ENCODE peak calls at places on chromosomes 5 and 9, in nine cellular contexts. One of them, this sample, is unnamed. For H3K36me3, the result is how much of the 10 kb centered on the place peaks cover.

GRCh38 chr9:77556396-77556795 is 91.7 kb downstream of the GNA14 start:
- DNase-seq in cardiac muscle cell: no peak
- DNase-seq in H7: no peak
- DNase-seq in neuronal stem cell: no peak
- DNase-seq in left ventricle myocardium inferior: no peak
- DNase-seq in ascending aorta: no peak
- DNase-seq in IMR-90: no peak
- DNase-seq in SJSA1: no peak
- DNase-seq in A673: no peak
- DNase-seq in this sample: no peak

GRCh38 chr9:131833906-131834305 is 94.0 kb upstream of the RAPGEF1 start:
- DNase-seq in A673: no peak
- DNase-seq in ascending aorta: no peak
- DNase-seq in H7: no peak
- DNase-seq in neuronal stem cell: no peak
- DNase-seq in SJSA1: no peak
- DNase-seq in IMR-90: peak
- DNase-seq in cardiac muscle cell: no peak
- DNase-seq in left ventricle myocardium inferior: no peak
- DNase-seq in this sample: no peak

GRCh38 chr5:36276864-36277263 is 24.8 kb downstream of the RANBP3L start:
- DNase-seq in left ventricle myocardium inferior: no peak
- DNase-seq in SJSA1: no peak
- DNase-seq in H7: no peak
- DNase-seq in neuronal stem cell: no peak
- DNase-seq in A673: no peak
- DNase-seq in IMR-90: no peak
- DNase-seq in cardiac muscle cell: no peak
- DNase-seq in ascending aorta: no peak
- DNase-seq in this sample: no peak

GRCh38 chr5:150035139-150035893 is 34.8 kb downstream of the HMGXB3 start:
- DNase-seq in H7: no peak
- DNase-seq in neuronal stem cell: no peak
- DNase-seq in SJSA1: no peak
- DNase-seq in cardiac muscle cell: no peak
- DNase-seq in ascending aorta: no peak
- DNase-seq in A673: no peak
- DNase-seq in IMR-90: no peak
- DNase-seq in left ventricle myocardium inferior: no peak
- DNase-seq in this sample: no peak

GRCh38 chr5:24510523-24510988 is 134.2 kb downstream of the CDH10 start:
- DNase-seq in IMR-90: no peak
- DNase-seq in neuronal stem cell: no peak
- DNase-seq in left ventricle myocardium inferior: no peak
- DNase-seq in SJSA1: no peak
- DNase-seq in ascending aorta: no peak
- DNase-seq in A673: no peak
- DNase-seq in cardiac muscle cell: no peak
- DNase-seq in H7: no peak
- DNase-seq in this sample: no peak

GRCh38 chr9:35162605-35163315 is 951 bp downstream of the UNC13B start:
- DNase-seq in A673: no peak
- DNase-seq in cardiac muscle cell: no peak
- DNase-seq in IMR-90: no peak
- DNase-seq in SJSA1: no peak
- DNase-seq in left ventricle myocardium inferior: no peak
- DNase-seq in neuronal stem cell: peak
- DNase-seq in H7: no peak
- DNase-seq in ascending aorta: no peak
- DNase-seq in this sample: peak

GRCh38 chr5:91282210-91282609 is 100.9 kb downstream of the ARRDC3 start:
- DNase-seq in SJSA1: no peak
- DNase-seq in cardiac muscle cell: no peak
- DNase-seq in ascending aorta: no peak
- DNase-seq in IMR-90: no peak
- DNase-seq in left ventricle myocardium inferior: no peak
- DNase-seq in H7: no peak
- DNase-seq in neuronal stem cell: no peak
- DNase-seq in A673: no peak
- DNase-seq in this sample: no peak

GRCh38 chr5:81631124-81631523 is 119.8 kb downstream of the SSBP2 start:
- DNase-seq in A673: no peak
- DNase-seq in neuronal stem cell: no peak
- DNase-seq in IMR-90: no peak
- DNase-seq in left ventricle myocardium inferior: no peak
- DNase-seq in cardiac muscle cell: no peak
- DNase-seq in SJSA1: no peak
- DNase-seq in H7: no peak
- DNase-seq in ascending aorta: no peak
- DNase-seq in this sample: no peak

GRCh38 chr9:3238241-3238640 is 287.6 kb downstream of the RFX3 start:
- DNase-seq in IMR-90: peak
- DNase-seq in A673: no peak
- DNase-seq in ascending aorta: no peak
- DNase-seq in left ventricle myocardium inferior: no peak
- DNase-seq in H7: no peak
- DNase-seq in cardiac muscle cell: no peak
- DNase-seq in neuronal stem cell: no peak
- DNase-seq in SJSA1: no peak
- DNase-seq in this sample: no peak

GRCh38 chr5:143569213-143569663 is 165.8 kb upstream of the NR3C1 start:
- DNase-seq in H7: no peak
- DNase-seq in SJSA1: no peak
- DNase-seq in IMR-90: peak
- DNase-seq in neuronal stem cell: no peak
- DNase-seq in cardiac muscle cell: no peak
- DNase-seq in ascending aorta: no peak
- DNase-seq in A673: no peak
- DNase-seq in left ventricle myocardium inferior: no peak
- DNase-seq in this sample: no peak

GRCh38 chr5:124604419-124604818 is 142.0 kb downstream of the ZNF608 start:
- DNase-seq in IMR-90: no peak
- DNase-seq in H7: no peak
- DNase-seq in neuronal stem cell: no peak
- DNase-seq in left ventricle myocardium inferior: no peak
- DNase-seq in ascending aorta: no peak
- DNase-seq in SJSA1: no peak
- DNase-seq in cardiac muscle cell: peak
- DNase-seq in A673: no peak
- DNase-seq in this sample: no peak

GRCh38 chr5:151695464-151695863 is 8.7 kb upstream of the SPARC start:
- DNase-seq in SJSA1: no peak
- DNase-seq in A673: no peak
- DNase-seq in cardiac muscle cell: no peak
- DNase-seq in H7: no peak
- DNase-seq in ascending aorta: no peak
- DNase-seq in left ventricle myocardium inferior: no peak
- DNase-seq in neuronal stem cell: no peak
- DNase-seq in IMR-90: no peak
- DNase-seq in this sample: no peak

GRCh38 chr9:137108608-137109249 is 5.8 kb downstream of the DPP7 start:
- DNase-seq in IMR-90: no peak
- DNase-seq in SJSA1: no peak
- DNase-seq in ascending aorta: no peak
- DNase-seq in H7: peak
- DNase-seq in left ventricle myocardium inferior: no peak
- DNase-seq in neuronal stem cell: no peak
- DNase-seq in cardiac muscle cell: no peak
- DNase-seq in A673: no peak
- DNase-seq in this sample: no peak
- H3K36me3 ChIP-seq in IMR-90: half or more
- H3K36me3 ChIP-seq in SJSA1: under half
- H3K36me3 ChIP-seq in ascending aorta: half or more
- H3K36me3 ChIP-seq in H7: under half
- H3K36me3 ChIP-seq in left ventricle myocardium inferior: half or more
- H3K36me3 ChIP-seq in neuronal stem cell: half or more
- H3K36me3 ChIP-seq in cardiac muscle cell: under half
- H3K36me3 ChIP-seq in A673: under half
- H3K36me3 ChIP-seq in this sample: under half

DNA sequence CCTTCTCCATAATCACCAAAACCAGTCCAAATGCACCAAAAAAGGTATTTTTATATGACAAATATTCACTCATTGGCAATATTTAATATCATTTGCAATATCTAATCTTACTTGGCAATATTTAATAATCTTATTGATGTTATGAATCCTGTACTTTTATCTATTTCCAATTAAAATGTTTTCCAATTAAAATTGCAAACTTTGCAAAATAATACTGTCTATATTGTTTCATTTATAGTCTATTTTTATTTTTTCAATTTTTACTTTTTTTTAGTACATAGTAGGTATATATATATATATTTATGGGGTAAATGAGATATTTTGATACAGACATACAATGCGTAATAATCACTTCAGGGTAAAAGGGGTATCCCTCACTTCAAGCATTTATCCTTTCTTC is 109.9 kb downstream of the AGTPBP1 start:
- DNase-seq in IMR-90: no peak
- DNase-seq in H7: no peak
- DNase-seq in neuronal stem cell: no peak
- DNase-seq in cardiac muscle cell: no peak
- DNase-seq in left ventricle myocardium inferior: no peak
- DNase-seq in A673: no peak
- DNase-seq in SJSA1: no peak
- DNase-seq in ascending aorta: no peak
- DNase-seq in this sample: no peak
- H3K36me3 ChIP-seq in IMR-90: under half
- H3K36me3 ChIP-seq in H7: under half
- H3K36me3 ChIP-seq in neuronal stem cell: half or more
- H3K36me3 ChIP-seq in cardiac muscle cell: under half
- H3K36me3 ChIP-seq in left ventricle myocardium inferior: under half
- H3K36me3 ChIP-seq in A673: under half
- H3K36me3 ChIP-seq in SJSA1: under half
- H3K36me3 ChIP-seq in ascending aorta: under half
- H3K36me3 ChIP-seq in this sample: under half

DNA sequence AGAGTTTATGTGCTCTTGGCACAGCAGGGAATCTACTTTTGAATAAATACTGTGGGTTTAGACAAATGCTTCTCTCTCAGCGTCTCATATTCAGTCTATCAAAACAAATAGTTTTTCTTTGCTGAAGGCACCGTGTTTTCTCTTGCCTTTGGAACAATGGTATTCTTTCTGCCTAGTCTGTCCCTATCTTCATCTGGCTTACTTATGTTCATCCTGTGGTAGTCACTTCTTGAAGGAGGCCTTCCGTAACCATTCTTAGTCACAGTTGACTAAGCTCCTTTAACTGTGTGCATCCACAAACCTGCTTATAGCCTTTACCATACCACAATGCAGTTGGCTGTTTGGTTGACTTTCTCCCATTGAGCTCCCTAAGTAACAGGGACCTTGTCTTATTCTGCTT is 45.9 kb downstream of the LARP1 start:
- DNase-seq in SJSA1: no peak
- DNase-seq in H7: no peak
- DNase-seq in cardiac muscle cell: no peak
- DNase-seq in left ventricle myocardium inferior: no peak
- DNase-seq in IMR-90: peak
- DNase-seq in A673: no peak
- DNase-seq in neuronal stem cell: no peak
- DNase-seq in ascending aorta: no peak
- DNase-seq in this sample: no peak
- H3K36me3 ChIP-seq in SJSA1: half or more
- H3K36me3 ChIP-seq in H7: half or more
- H3K36me3 ChIP-seq in cardiac muscle cell: half or more
- H3K36me3 ChIP-seq in left ventricle myocardium inferior: half or more
- H3K36me3 ChIP-seq in IMR-90: half or more
- H3K36me3 ChIP-seq in A673: half or more
- H3K36me3 ChIP-seq in neuronal stem cell: half or more
- H3K36me3 ChIP-seq in ascending aorta: half or more
- H3K36me3 ChIP-seq in this sample: half or more

GRCh38 chr9:33048054-33048465 is 23.0 kb downstream of the DNAJA1 start:
- DNase-seq in cardiac muscle cell: no peak
- DNase-seq in ascending aorta: no peak
- DNase-seq in left ventricle myocardium inferior: no peak
- DNase-seq in SJSA1: no peak
- DNase-seq in neuronal stem cell: no peak
- DNase-seq in H7: no peak
- DNase-seq in A673: no peak
- DNase-seq in IMR-90: no peak
- DNase-seq in this sample: no peak

GRCh38 chr9:33049680-33050361 is 24.7 kb downstream of the DNAJA1 start:
- DNase-seq in left ventricle myocardium inferior: no peak
- DNase-seq in cardiac muscle cell: no peak
- DNase-seq in ascending aorta: no peak
- DNase-seq in H7: no peak
- DNase-seq in neuronal stem cell: no peak
- DNase-seq in SJSA1: no peak
- DNase-seq in IMR-90: no peak
- DNase-seq in A673: no peak
- DNase-seq in this sample: no peak

DNA sequence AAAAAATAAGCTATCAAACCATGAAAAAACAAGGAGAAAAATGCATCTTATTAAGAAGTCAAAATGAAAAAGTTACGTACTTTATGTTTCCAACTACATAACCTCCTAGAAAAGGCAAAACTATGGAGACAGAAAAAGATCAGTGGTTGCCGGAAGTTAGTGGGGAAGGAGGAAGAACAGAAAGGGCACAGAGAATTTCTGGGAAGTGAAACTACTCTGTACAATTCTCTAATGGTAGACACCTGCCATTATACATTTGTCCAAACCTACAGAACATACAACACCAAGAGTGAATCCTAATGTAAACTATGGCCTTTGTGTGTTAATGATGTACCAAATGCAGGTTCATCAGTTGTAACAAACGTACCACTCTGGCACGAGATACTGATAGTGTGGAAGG is 25.3 kb downstream of the SMU1 start:
- DNase-seq in neuronal stem cell: no peak
- DNase-seq in A673: no peak
- DNase-seq in cardiac muscle cell: no peak
- DNase-seq in left ventricle myocardium inferior: no peak
- DNase-seq in ascending aorta: no peak
- DNase-seq in IMR-90: no peak
- DNase-seq in H7: no peak
- DNase-seq in SJSA1: no peak
- DNase-seq in this sample: no peak
- H3K36me3 ChIP-seq in neuronal stem cell: half or more
- H3K36me3 ChIP-seq in A673: half or more
- H3K36me3 ChIP-seq in cardiac muscle cell: under half
- H3K36me3 ChIP-seq in left ventricle myocardium inferior: half or more
- H3K36me3 ChIP-seq in ascending aorta: half or more
- H3K36me3 ChIP-seq in IMR-90: under half
- H3K36me3 ChIP-seq in H7: under half
- H3K36me3 ChIP-seq in SJSA1: under half
- H3K36me3 ChIP-seq in this sample: half or more

GRCh38 chr5:172058088-172058487 is 51.6 kb upstream of the FBXW11 start:
- DNase-seq in A673: no peak
- DNase-seq in left ventricle myocardium inferior: no peak
- DNase-seq in IMR-90: no peak
- DNase-seq in H7: no peak
- DNase-seq in neuronal stem cell: no peak
- DNase-seq in ascending aorta: no peak
- DNase-seq in cardiac muscle cell: no peak
- DNase-seq in SJSA1: no peak
- DNase-seq in this sample: no peak
- H3K36me3 ChIP-seq in A673: under half
- H3K36me3 ChIP-seq in left ventricle myocardium inferior: half or more
- H3K36me3 ChIP-seq in IMR-90: under half
- H3K36me3 ChIP-seq in H7: under half
- H3K36me3 ChIP-seq in neuronal stem cell: under half
- H3K36me3 ChIP-seq in ascending aorta: under half
- H3K36me3 ChIP-seq in cardiac muscle cell: under half
- H3K36me3 ChIP-seq in SJSA1: half or more
- H3K36me3 ChIP-seq in this sample: half or more